ENCODE peak calls at places on chromosomes 3 and 15, in ten cellular contexts. Q is cardiac fibroblast, Y is astrocyte of the spinal cord, N is cardiac muscle cell, D is psoas muscle, Z is fibroblast of pulmonary artery, V is RWPE2, X is left lung, H is bronchial epithelial cell, G is AG04449. C is an unnamed sample.

GRCh38 chr15:48855501-48856440 is 22.2 kb upstream of the EID1 start:
- DNase-seq in V (no peak), Q (peak), H (peak), G (peak), Y (peak), D (no peak), X (no peak), Z (peak), N (peak), C (no peak)

GRCh38 chr15:64437982-64438381 is 22.4 kb upstream of the ZNF609 start:
- DNase-seq in G (no peak), X (no peak), D (no peak), Z (no peak), Y (no peak), V (no peak), H (no peak), N (no peak), Q (no peak), C (no peak)

GRCh38 chr3:13575459-13576061 is 26.6 kb downstream of the FBLN2 start:
- DNase-seq in H (no peak), V (no peak), N (peak), Y (no peak), Q (no peak), D (no peak), X (peak), Z (no peak), G (no peak), C (no peak)

GRCh38 chr3:107208100-107208499 is 169.1 kb upstream of the CCDC54 start:
- DNase-seq in X (no peak), D (no peak), Y (peak), H (peak), Q (peak), N (peak), G (peak), Z (peak), V (no peak), C (peak)

GRCh38 chr15:72796515-72797337 is 13.2 kb upstream of the ADPGK start:
- DNase-seq in H (no peak), X (peak), D (peak), V (no peak), Z (peak), Y (peak), G (no peak), N (peak), Q (peak), C (no peak)

GRCh38 chr3:103085465-103085864 is 650.6 kb downstream of the ZPLD1 start:
- DNase-seq in H (no peak), Y (no peak), V (no peak), Z (no peak), D (no peak), X (no peak), G (no peak), N (peak), Q (no peak), C (peak)

GRCh38 chr3:14780927-14781507 is 37.7 kb upstream of the FGD5 start:
- DNase-seq in X (peak), Y (peak), V (peak), Z (peak), N (peak), H (peak), Q (peak), D (peak), G (no peak), C (peak)

GRCh38 chr3:58355174-58355573 is 22.5 kb downstream of the PXK start:
- DNase-seq in D (no peak), Z (no peak), H (no peak), X (no peak), V (no peak), Q (no peak), Y (no peak), G (no peak), N (no peak), C (no peak)

GRCh38 chr15:62748175-62748574 is 294.4 kb upstream of the TPM1 start:
- DNase-seq in X (no peak), D (no peak), N (no peak), H (no peak), Q (no peak), Y (no peak), Z (no peak), V (no peak), G (no peak), C (no peak)

GRCh38 chr3:79490165-79491028 is 277.4 kb downstream of the ROBO1 start:
- DNase-seq in N (no peak), X (no peak), H (peak), Q (peak), D (peak), G (no peak), V (no peak), Y (peak), Z (peak), C (no peak)

GRCh38 chr15:30001592-30001991 is 81.2 kb upstream of the GOLGA8J start:
- DNase-seq in X (peak), G (no peak), Y (no peak), V (no peak), Q (no peak), D (no peak), Z (no peak), N (no peak), H (no peak), C (no peak)

GRCh38 chr3:128421966-128422365 is 44.7 kb downstream of the DNAJB8 start:
- DNase-seq in X (peak), Y (no peak), G (no peak), D (no peak), Z (no peak), H (no peak), N (no peak), V (no peak), Q (no peak), C (no peak)

GRCh38 chr3:14371573-14372474 is 30.6 kb upstream of the SLC6A6 start:
- DNase-seq in X (peak), Q (peak), Y (peak), G (no peak), V (no peak), D (peak), N (peak), Z (peak), H (peak), C (peak)

GRCh38 chr3:31968391-31968926 is 12.6 kb downstream of the OSBPL10 start:
- DNase-seq in G (no peak), X (no peak), Q (peak), Y (peak), V (no peak), Z (peak), N (no peak), H (peak), D (no peak), C (no peak)

GRCh38 chr3:29695201-29695904 is 414.5 kb downstream of the RBMS3 start:
- DNase-seq in Z (peak), N (no peak), G (peak), H (peak), X (no peak), D (no peak), Y (peak), V (no peak), Q (peak), C (no peak)
- H3K4me3 ChIP-seq in Z (peak), N (no peak), G (no peak), H (no peak), X (no peak), D (no peak), Y (no peak), V (no peak), Q (no peak), C (no peak)

DNA sequence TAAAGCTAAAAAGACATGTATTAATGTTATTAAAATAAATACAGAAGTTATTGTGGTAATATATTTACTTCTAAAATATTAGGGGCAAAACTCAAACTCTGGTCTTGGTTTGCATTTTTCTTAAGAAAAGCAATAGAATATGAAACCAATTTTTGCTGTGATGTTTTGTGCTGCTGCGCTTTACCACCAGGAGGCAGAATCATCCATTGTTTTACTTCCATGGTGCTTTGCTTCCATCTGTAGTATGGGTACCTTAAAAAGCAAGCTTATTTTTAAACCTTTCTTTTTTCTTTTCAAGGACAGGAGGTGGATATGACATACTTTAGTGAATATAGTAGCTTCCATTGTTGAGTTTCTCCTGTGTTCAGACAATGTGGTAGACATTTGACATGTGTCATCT is 46.6 kb upstream of the MRPL3 start:
- DNase-seq in D (no peak), N (no peak), Y (peak), H (peak), Z (peak), Q (peak), X (no peak), V (no peak), G (no peak), C (no peak)
- TF ChIP-seq CTCF in D (no peak), N (peak), Y (peak), H (peak), Z (peak), Q (peak), X (no peak), V (peak), G (peak), C (peak)

GRCh38 chr3:188486952-188487351 is 333.0 kb downstream of the LPP start:
- DNase-seq in D (no peak), Q (no peak), V (no peak), N (no peak), X (no peak), G (no peak), H (no peak), Y (no peak), Z (no peak), C (no peak)

GRCh38 chr3:188487652-188488051 is 333.7 kb downstream of the LPP start:
- DNase-seq in G (no peak), V (no peak), X (no peak), N (no peak), Q (no peak), H (no peak), Y (no peak), Z (no peak), D (no peak), C (no peak)

GRCh38 chr3:188490416-188490815 is 336.5 kb downstream of the LPP start:
- DNase-seq in Q (no peak), N (no peak), D (no peak), X (no peak), H (no peak), V (no peak), Z (no peak), Y (no peak), G (no peak), C (no peak)

GRCh38 chr3:188491276-188491687 is 337.3 kb downstream of the LPP start:
- DNase-seq in X (no peak), Y (peak), Z (peak), G (peak), Q (peak), N (no peak), H (no peak), D (no peak), V (no peak), C (no peak)

DNA sequence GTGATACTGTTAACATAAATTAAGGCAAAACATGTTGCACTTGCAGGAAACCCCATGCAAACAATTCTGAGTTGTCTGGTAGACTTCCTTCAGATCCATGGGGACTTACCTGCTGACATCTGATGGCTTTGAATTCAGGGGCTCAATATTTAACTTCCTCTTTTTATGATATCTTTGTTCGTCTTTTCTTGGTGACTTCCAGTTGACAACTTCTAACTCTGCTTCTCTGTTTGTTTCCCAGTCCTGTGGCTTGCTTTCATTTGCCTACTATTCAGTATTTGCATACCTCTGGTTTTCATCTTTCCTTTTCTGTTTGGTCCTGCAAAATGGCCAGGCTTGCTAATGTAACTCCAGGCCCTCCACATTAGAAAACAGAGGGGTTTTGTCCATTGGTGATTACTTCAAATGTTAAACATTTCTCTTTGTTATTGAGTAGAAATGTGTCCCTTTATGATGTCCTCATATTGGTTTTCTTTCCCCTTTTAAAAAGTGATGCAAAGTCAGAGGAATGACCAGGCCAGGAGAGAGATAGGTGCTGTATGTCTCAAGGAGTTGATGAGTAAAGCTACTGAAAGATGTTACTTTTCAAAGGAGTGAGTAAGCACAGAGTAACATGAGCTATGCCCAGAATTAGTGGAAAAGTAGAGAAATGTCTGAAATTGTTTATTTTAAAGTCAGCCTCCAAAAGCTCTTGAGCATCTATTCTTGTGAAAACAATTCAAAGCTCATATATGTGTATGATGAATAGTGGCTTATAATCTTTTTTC is 335.9 kb downstream of the LPP start:
- DNase-seq in Y (peak), H (peak), Z (no peak), G (no peak), X (no peak), N (no peak), D (no peak), V (no peak), Q (peak), C (no peak)
- H3K4me3 ChIP-seq in Y (no peak), H (no peak), Z (no peak), G (no peak), X (no peak), N (no peak), D (no peak), V (no peak), Q (no peak), C (no peak)

GRCh38 chr3:19146685-19147650 is 1.3 kb upstream of the KCNH8 start:
- DNase-seq in X (peak), Q (peak), Z (peak), G (no peak), D (peak), Y (peak), H (no peak), N (peak), V (peak), C (peak)
- TF ChIP-seq CTCF in X (peak), Q (peak), Z (peak), G (peak), D (peak), Y (peak), H (peak), N (peak), V (no peak), C (peak)